ENCODE peak calls at places on chromosomes 4 and X, in nine cellular contexts. B, R, K, G, O, I, P, U and E are unnamed samples.

GRCh38 chr4:176792348-176793059 is at the start of gene VEGFC:
- DNase-seq in B (peak), R (no peak), K (peak), G (peak), O (peak), I (no peak), P (peak), U (no peak), E (no peak)

GRCh38 chrX:46306103-46306502 is 239.1 kb downstream of the ZNF674 start:
- DNase-seq in B (no peak), R (no peak), K (no peak), G (no peak), O (no peak), I (no peak), P (no peak), U (no peak), E (no peak)

GRCh38 chr4:90537491-90537890 is 410.3 kb downstream of the CCSER1 start:
- DNase-seq in B (no peak), R (no peak), K (no peak), G (no peak), O (no peak), I (no peak), P (no peak), U (no peak), E (no peak)

GRCh38 chr4:65589331-65589730 is 81.0 kb downstream of the EPHA5 start:
- DNase-seq in B (no peak), R (no peak), K (no peak), G (no peak), O (no peak), I (no peak), P (no peak), U (no peak), E (no peak)

GRCh38 chr4:81031389-81032173 is 1.1 kb downstream of the BMP3 start:
- DNase-seq in B (peak), R (no peak), K (peak), G (no peak), O (no peak), I (no peak), P (peak), U (no peak), E (peak)

GRCh38 chrX:22109442-22109841 is 77.3 kb downstream of the PHEX start:
- DNase-seq in B (no peak), R (no peak), K (no peak), G (no peak), O (no peak), I (no peak), P (no peak), U (no peak), E (no peak)

GRCh38 chrX:19557816-19558215 is 42.5 kb upstream of the MAP3K15 start:
- DNase-seq in B (no peak), R (no peak), K (no peak), G (no peak), O (no peak), I (no peak), P (no peak), U (no peak), E (no peak)

GRCh38 chrX:68396953-68397352 is 36.3 kb downstream of the OPHN1 start:
- DNase-seq in B (no peak), R (no peak), K (no peak), G (no peak), O (no peak), I (no peak), P (no peak), U (no peak), E (no peak)

GRCh38 chr4:81651500-81651899 is 179.8 kb upstream of the RASGEF1B start:
- DNase-seq in B (no peak), R (no peak), K (no peak), G (no peak), O (no peak), I (no peak), P (no peak), U (no peak), E (peak)

GRCh38 chr4:177163532-177163931 is 146.1 kb upstream of the NEIL3 start:
- DNase-seq in B (no peak), R (no peak), K (no peak), G (no peak), O (no peak), I (no peak), P (no peak), U (no peak), E (no peak)

GRCh38 chr4:133157460-133158160 is 8.5 kb downstream of the PCDH10 start:
- DNase-seq in B (no peak), R (no peak), K (no peak), G (peak), O (no peak), I (no peak), P (no peak), U (no peak), E (no peak)

GRCh38 chr4:47482326-47482725 is 2.7 kb upstream of the ATP10D start:
- DNase-seq in B (no peak), R (no peak), K (no peak), G (no peak), O (no peak), I (no peak), P (no peak), U (no peak), E (no peak)

GRCh38 chr4:80387390-80388283 is 52.1 kb downstream of the CFAP299 start:
- DNase-seq in B (no peak), R (no peak), K (no peak), G (no peak), O (no peak), I (no peak), P (no peak), U (no peak), E (no peak)

GRCh38 chr4:130478406-130478805 is 1382.5 kb downstream of the C4orf33 start:
- DNase-seq in B (no peak), R (no peak), K (no peak), G (no peak), O (no peak), I (no peak), P (no peak), U (no peak), E (no peak)

GRCh38 chr4:75101906-75102888 is 169.3 kb downstream of the PARM1 start:
- DNase-seq in B (no peak), R (no peak), K (no peak), G (no peak), O (no peak), I (no peak), P (no peak), U (no peak), E (no peak)
- H3K27ac ChIP-seq in B (no peak), R (no peak), K (no peak), G (no peak), O (no peak), I (no peak), P (no peak), U (no peak), E (no peak)

DNA sequence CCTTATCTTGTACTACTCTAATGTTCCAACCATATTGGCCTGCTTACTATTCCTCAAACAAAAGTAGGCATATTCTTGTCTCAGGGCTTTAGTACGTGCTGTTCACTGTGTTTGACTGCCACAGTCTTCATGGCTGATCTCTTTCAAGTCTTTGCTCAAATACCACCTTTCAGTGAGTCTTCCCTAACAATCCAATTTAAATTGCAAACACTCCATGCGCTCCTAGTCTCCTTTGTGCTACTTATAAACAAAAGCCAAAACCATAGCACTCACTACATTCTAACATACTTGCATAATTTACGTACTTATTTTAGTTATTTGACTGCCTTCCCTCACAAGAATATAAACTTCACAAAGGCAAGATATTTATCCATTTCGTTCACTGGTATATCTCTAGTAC is 1.7 kb upstream of the ART3 start:
- DNase-seq in B (no peak), R (no peak), K (no peak), G (no peak), O (no peak), I (no peak), P (no peak), U (no peak), E (no peak)
- H3K27ac ChIP-seq in B (no peak), R (no peak), K (no peak), G (no peak), O (peak), I (no peak), P (no peak), U (no peak), E (no peak)

GRCh38 chr4:13546855-13547562 is 2.7 kb upstream of the NKX3-2 start:
- DNase-seq in B (no peak), R (no peak), K (peak), G (no peak), O (no peak), I (no peak), P (no peak), U (no peak), E (peak)

GRCh38 chr4:13546374-13546854 is 2.1 kb upstream of the NKX3-2 start:
- DNase-seq in B (no peak), R (no peak), K (no peak), G (no peak), O (no peak), I (no peak), P (no peak), U (no peak), E (no peak)

GRCh38 chr4:13548984-13549546 is 4.8 kb upstream of the NKX3-2 start:
- DNase-seq in B (peak), R (peak), K (peak), G (peak), O (peak), I (peak), P (peak), U (peak), E (peak)

GRCh38 chr4:13547563-13548041 is 3.3 kb upstream of the NKX3-2 start:
- DNase-seq in B (no peak), R (no peak), K (no peak), G (no peak), O (no peak), I (no peak), P (no peak), U (peak), E (peak)

GRCh38 chr4:13548059-13548983 is 4.0 kb upstream of the NKX3-2 start:
- DNase-seq in B (no peak), R (no peak), K (no peak), G (no peak), O (no peak), I (no peak), P (no peak), U (no peak), E (no peak)
- H3K27ac ChIP-seq in B (no peak), R (no peak), K (no peak), G (no peak), O (no peak), I (no peak), P (no peak), U (no peak), E (no peak)

DNA sequence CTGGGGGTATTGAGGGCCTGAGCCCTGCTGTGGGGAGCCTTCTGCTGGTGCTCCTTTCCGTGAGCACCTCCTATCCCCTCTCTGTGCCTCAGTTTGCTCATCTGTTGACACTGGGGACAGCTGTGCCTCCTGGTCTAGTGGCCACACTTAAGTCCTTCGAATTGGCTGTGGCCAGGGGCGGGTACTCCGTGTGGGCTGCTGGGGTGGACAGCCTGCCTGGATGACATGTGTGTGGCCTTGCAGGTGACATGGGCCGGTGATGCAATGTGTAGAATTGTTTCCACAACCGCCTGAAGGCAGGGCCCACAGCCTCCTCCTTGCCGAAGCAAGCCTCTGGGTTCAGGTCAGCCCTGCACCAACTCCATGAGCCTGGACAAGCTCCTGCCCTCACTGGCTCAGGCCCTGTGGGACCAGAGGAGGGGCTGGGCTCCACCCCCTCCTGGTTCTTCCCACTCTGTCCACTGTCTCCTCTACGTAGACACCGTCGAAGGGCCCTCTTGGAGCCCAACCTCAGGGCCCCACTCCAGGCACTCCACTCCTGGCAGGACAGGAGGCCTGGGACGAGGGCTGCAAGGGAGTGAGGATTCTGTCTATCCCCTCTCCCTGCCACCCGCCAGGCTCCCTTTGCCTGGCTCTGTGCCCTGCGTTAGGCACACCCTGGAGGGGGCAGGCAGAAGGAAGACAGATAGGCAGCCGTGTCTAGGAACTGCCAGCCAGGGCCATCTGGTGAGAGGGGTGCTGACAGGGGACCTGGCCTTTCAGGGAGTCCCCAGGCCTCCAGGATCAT is 1.2 kb downstream of the SH3BP2 start:
- DNase-seq in B (peak), R (no peak), K (peak), G (no peak), O (peak), I (no peak), P (peak), U (no peak), E (no peak)
- H3K27ac ChIP-seq in B (peak), R (peak), K (peak), G (peak), O (peak), I (peak), P (peak), U (peak), E (no peak)

GRCh38 chr4:84569009-84569408 is 13.9 kb upstream of the CDS1 start:
- DNase-seq in B (no peak), R (no peak), K (no peak), G (no peak), O (no peak), I (no peak), P (no peak), U (no peak), E (no peak)

GRCh38 chr4:84568496-84568895 is 14.4 kb upstream of the CDS1 start:
- DNase-seq in B (no peak), R (no peak), K (no peak), G (no peak), O (no peak), I (no peak), P (no peak), U (no peak), E (no peak)

GRCh38 chr4:84578540-84579409 is 4.2 kb upstream of the CDS1 start:
- DNase-seq in B (no peak), R (peak), K (peak), G (no peak), O (no peak), I (no peak), P (no peak), U (no peak), E (peak)

GRCh38 chr4:84573738-84574720 is 8.9 kb upstream of the CDS1 start:
- DNase-seq in B (no peak), R (no peak), K (no peak), G (no peak), O (no peak), I (no peak), P (no peak), U (no peak), E (no peak)

DNA sequence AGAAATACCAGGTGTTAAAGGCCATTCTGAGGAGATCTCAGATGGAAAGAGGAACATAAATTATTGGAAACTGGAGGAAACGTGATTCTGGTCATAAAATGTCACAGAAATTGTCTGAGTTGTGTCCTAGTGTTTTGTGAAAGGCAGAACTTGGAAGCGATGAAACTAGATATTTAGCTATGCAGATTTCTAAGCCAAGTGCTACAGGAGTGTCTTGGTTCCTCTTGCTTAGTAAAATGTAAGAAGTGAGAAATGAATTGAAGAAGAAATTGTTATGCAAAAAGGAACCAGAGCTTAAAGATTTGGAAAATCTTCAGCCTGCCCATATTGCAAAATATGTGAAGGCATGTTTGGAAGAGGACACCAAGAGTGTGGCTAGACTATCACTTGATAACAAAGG is 9.6 kb upstream of the CDS1 start:
- DNase-seq in B (no peak), R (no peak), K (no peak), G (no peak), O (no peak), I (no peak), P (no peak), U (no peak), E (no peak)
- H3K27ac ChIP-seq in B (no peak), R (no peak), K (no peak), G (no peak), O (no peak), I (no peak), P (no peak), U (no peak), E (no peak)

GRCh38 chr4:54066088-54066415 is 1.6 kb upstream of the CHIC2 start:
- DNase-seq in B (no peak), R (no peak), K (no peak), G (no peak), O (no peak), I (no peak), P (no peak), U (no peak), E (no peak)

GRCh38 chr4:54063737-54064316 is 578 bp downstream of the CHIC2 start:
- DNase-seq in B (peak), R (peak), K (peak), G (peak), O (peak), I (peak), P (peak), U (peak), E (peak)

GRCh38 chr4:54066718-54067129 is 2.3 kb upstream of the CHIC2 start:
- DNase-seq in B (no peak), R (no peak), K (peak), G (no peak), O (no peak), I (peak), P (no peak), U (no peak), E (no peak)

GRCh38 chr4:54064317-54065275 is at the start of gene CHIC2:
- DNase-seq in B (peak), R (peak), K (peak), G (peak), O (peak), I (peak), P (peak), U (peak), E (peak)

GRCh38 chr4:54065282-54066087 is 1.1 kb upstream of the CHIC2 start:
- DNase-seq in B (no peak), R (no peak), K (no peak), G (no peak), O (peak), I (no peak), P (no peak), U (no peak), E (peak)
- H3K27ac ChIP-seq in B (peak), R (peak), K (peak), G (no peak), O (peak), I (peak), P (peak), U (peak), E (peak)

GRCh38 chr4:174381419-174381818 is 97.7 kb downstream of the CEP44 start:
- DNase-seq in B (no peak), R (no peak), K (no peak), G (no peak), O (no peak), I (no peak), P (no peak), U (no peak), E (no peak)
- H3K27ac ChIP-seq in B (no peak), R (no peak), K (no peak), G (no peak), O (no peak), I (no peak), P (no peak), U (no peak), E (no peak)

GRCh38 chr4:44446191-44446590 is 2.4 kb downstream of the KCTD8 start:
- DNase-seq in B (no peak), R (no peak), K (no peak), G (no peak), O (no peak), I (no peak), P (no peak), U (no peak), E (no peak)

GRCh38 chr4:44446801-44447562 is 1.6 kb downstream of the KCTD8 start:
- DNase-seq in B (no peak), R (no peak), K (peak), G (peak), O (no peak), I (no peak), P (no peak), U (no peak), E (no peak)

GRCh38 chr4:44448548-44449443 is at the start of gene KCTD8:
- DNase-seq in B (peak), R (peak), K (peak), G (peak), O (peak), I (peak), P (peak), U (no peak), E (peak)

DNA sequence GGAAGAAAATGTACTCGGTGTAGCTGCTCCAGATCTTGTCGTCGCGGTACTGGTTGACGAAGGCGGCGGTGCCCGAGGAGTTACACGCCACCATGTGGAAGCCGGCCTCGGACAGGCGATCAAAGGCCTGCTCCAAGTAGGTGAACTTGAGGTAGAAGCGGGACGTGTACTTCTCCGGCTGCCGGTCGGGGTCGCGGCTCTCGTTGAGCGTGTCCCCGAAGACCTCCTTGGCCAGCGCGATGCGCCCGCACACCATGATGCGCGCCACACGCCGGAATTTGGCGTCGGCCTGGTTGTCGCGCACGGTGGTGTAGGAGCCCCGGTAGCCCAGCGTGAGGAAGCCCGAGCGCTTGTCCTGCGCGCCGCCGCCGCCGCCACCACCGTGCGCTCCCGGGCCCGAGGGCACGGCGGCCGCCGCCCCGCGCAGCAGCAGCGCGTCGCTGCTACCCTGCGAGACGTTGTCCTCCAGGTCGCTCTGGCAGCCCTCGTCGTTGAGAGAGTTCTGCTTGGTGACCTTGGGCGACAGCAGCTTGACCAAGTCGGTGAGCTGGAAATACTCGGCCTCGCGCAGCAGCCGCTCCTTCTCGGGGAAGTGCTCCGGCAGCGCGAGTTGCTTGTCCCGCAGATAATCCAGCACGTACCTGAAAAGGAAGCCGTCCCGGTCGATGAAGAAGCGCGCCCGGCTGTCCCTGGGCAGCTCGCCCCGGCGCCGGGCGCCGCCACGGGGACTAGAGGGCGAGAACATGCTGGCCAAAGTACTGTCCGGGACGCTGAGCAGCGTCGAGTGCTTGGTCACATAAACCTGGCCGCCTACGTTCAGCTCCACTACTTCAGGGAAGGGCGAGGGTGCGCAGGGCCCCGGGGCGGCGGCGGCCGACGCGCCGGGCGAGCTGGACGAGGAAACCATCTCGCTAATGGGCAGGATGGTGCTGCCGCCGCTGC is 775 bp downstream of the KCTD8 start:
- DNase-seq in B (peak), R (no peak), K (peak), G (peak), O (peak), I (no peak), P (peak), U (no peak), E (no peak)
- H3K27ac ChIP-seq in B (no peak), R (no peak), K (peak), G (peak), O (peak), I (no peak), P (no peak), U (no peak), E (no peak)

DNA sequence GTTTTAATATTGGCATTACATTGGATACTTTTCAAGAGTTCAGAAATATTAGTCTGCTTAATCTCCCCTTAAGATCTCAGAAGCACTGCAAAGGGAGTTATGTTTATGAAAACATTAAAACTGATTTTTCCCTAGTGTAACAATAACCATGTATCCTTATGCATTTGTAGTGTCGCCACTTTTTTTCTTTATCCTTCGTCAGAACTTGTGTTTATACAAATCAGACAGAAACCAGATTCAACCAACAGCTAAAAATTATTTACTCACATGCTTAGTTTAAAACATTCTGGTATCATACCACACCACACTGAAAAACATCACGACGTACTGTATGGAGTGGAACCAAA is 1.3 kb downstream of the SETD7 start:
- DNase-seq in B (no peak), R (no peak), K (no peak), G (no peak), O (no peak), I (no peak), P (no peak), U (no peak), E (no peak)
- H3K27ac ChIP-seq in B (peak), R (peak), K (peak), G (peak), O (peak), I (no peak), P (peak), U (no peak), E (peak)